ENCODE peak calls at places on chromosomes 16 and 17, in ten cellular contexts. N is vagina, L is thoracic aorta, I is PC-3, K is colonic mucosa, T is astrocyte of the cerebellum, F is GM12865, D is ovary, G is cardiac fibroblast, A is kidney epithelial cell. Y is an unnamed sample.

GRCh38 chr16:70737377-70738082 is 51.7 kb upstream of the MTSS2 start:
- DNase-seq in N (no peak), L (no peak), I (no peak), K (no peak), T (peak; percentile 94), F (peak; percentile 95), D (peak; percentile 71), G (peak; percentile 94), A (no peak), Y (peak; percentile 87)

GRCh38 chr16:14194706-14195105 is 123.6 kb downstream of the MRTFB start:
- DNase-seq in N (no peak), L (no peak), I (no peak), K (no peak), T (no peak), F (no peak), D (no peak), G (no peak), A (no peak), Y (no peak)

GRCh38 chr16:49620868-49621239 is 235.1 kb downstream of the ZNF423 start:
- DNase-seq in N (no peak), L (no peak), I (no peak), K (no peak), T (no peak), F (no peak), D (peak; percentile 63), G (peak; percentile 40), A (no peak), Y (no peak)

GRCh38 chr17:37111329-37111728 is 162.6 kb downstream of the AATF start:
- DNase-seq in N (no peak), L (no peak), I (no peak), K (no peak), T (no peak), F (no peak), D (no peak), G (no peak), A (no peak), Y (no peak)

GRCh38 chr16:57999971-58000705 is at the start of gene ZNF319:
- DNase-seq in N (no peak), L (no peak), I (no peak), K (no peak), T (no peak), F (no peak), D (peak; percentile 49), G (no peak), A (no peak), Y (peak; percentile 60)

GRCh38 chr16:57479422-57480126 is 6.7 kb downstream of the DOK4 start:
- DNase-seq in N (no peak), L (no peak), I (no peak), K (peak; percentile 91), T (no peak), F (no peak), D (peak; percentile 54), G (peak; percentile 81), A (no peak), Y (no peak)

GRCh38 chr17:7236808-7237207 is 2.4 kb downstream of the PHF23 start:
- DNase-seq in N (no peak), L (no peak), I (no peak), K (no peak), T (no peak), F (no peak), D (peak; percentile 28), G (no peak), A (no peak), Y (no peak)

GRCh38 chr16:8655184-8655717 is 19.2 kb upstream of the ABAT start:
- DNase-seq in N (no peak), L (no peak), I (no peak), K (peak; percentile 57), T (no peak), F (peak; percentile 81), D (no peak), G (peak; percentile 46), A (no peak), Y (peak; percentile 58)

GRCh38 chr17:67582632-67583230 is 135.0 kb upstream of the NOL11 start:
- DNase-seq in N (no peak), L (no peak), I (no peak), K (peak; percentile 43), T (no peak), F (no peak), D (peak; percentile 50), G (no peak), A (no peak), Y (no peak)

GRCh38 chr17:31499771-31500554 is 108.5 kb downstream of the RAB11FIP4 start:
- DNase-seq in N (no peak), L (no peak), I (peak; percentile 66), K (no peak), T (peak; percentile 9), F (no peak), D (peak; percentile 51), G (peak; percentile 40), A (peak; percentile 73), Y (no peak)

GRCh38 chr16:2429771-2430663 is 770 bp downstream of the CCNF start:
- DNase-seq in N (no peak), L (no peak), I (peak; percentile 45), K (peak; percentile 45), T (no peak), F (peak; percentile 58), D (no peak), G (peak; percentile 40), A (no peak), Y (peak; percentile 59)
- TF ChIP-seq CTCF in N (no peak), L (no peak), I (peak; percentile 29), K (no peak), T (peak; percentile 30), F (peak; percentile 29), D (no peak), G (no peak), A (peak; percentile 10), Y (peak; percentile 62)

GRCh38 chr16:30669026-30670000 is 11.1 kb downstream of the FBRS start:
- DNase-seq in N (no peak), L (no peak), I (no peak), K (no peak), T (no peak), F (no peak), D (peak; percentile 32), G (no peak), A (no peak), Y (no peak)

GRCh38 chr16:30667361-30667905 is 9.2 kb downstream of the FBRS start:
- DNase-seq in N (no peak), L (no peak), I (no peak), K (no peak), T (no peak), F (no peak), D (no peak), G (no peak), A (no peak), Y (no peak)

GRCh38 chr16:30668393-30668792 is 10.2 kb downstream of the FBRS start:
- DNase-seq in N (no peak), L (no peak), I (no peak), K (no peak), T (no peak), F (no peak), D (no peak), G (no peak), A (no peak), Y (no peak)

GRCh38 chr16:30666681-30667080 is 8.4 kb downstream of the FBRS start:
- DNase-seq in N (no peak), L (no peak), I (no peak), K (no peak), T (no peak), F (no peak), D (no peak), G (no peak), A (no peak), Y (no peak)

DNA sequence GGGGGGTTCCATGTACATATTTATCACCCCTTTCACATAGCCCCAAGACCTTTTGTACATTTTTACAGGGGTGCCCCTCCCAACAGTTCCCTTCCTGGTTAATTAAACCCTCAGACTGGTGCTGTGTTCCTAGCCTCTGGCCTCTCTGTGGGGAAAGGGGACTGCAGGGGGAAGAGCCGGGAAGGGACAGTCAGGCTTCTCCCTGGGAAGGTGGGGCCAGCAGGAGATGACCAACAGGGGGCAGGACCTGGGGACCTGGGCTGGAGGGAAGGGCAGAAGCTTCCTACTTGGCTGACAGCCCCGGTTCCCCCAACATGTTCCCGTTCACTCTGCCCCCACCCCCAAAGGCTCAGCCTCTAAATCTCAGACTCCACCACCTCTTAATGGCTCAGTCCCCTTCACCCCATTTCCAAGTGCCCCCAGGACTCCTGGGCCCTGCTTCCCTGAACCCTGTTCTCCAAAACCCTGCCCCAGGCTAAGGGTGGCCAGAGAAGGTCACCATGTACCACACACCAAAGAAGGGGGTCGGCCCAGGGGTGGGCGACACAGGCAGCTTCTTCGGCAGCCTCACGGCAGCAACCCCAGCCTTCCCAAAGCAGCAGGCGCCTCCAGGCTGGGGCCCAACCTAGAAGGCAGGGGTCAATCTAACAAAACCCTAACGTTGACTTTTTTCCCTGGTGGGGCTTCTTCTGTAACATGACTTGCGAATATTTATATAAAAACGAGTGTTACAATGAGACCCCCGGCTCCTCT is 12.0 kb downstream of the FBRS start:
- DNase-seq in N (no peak), L (no peak), I (no peak), K (no peak), T (no peak), F (no peak), D (no peak), G (no peak), A (no peak), Y (no peak)
- TF ChIP-seq CTCF in N (no peak), L (no peak), I (no peak), K (no peak), T (no peak), F (no peak), D (no peak), G (no peak), A (peak; percentile 14), Y (peak; percentile 9)

DNA sequence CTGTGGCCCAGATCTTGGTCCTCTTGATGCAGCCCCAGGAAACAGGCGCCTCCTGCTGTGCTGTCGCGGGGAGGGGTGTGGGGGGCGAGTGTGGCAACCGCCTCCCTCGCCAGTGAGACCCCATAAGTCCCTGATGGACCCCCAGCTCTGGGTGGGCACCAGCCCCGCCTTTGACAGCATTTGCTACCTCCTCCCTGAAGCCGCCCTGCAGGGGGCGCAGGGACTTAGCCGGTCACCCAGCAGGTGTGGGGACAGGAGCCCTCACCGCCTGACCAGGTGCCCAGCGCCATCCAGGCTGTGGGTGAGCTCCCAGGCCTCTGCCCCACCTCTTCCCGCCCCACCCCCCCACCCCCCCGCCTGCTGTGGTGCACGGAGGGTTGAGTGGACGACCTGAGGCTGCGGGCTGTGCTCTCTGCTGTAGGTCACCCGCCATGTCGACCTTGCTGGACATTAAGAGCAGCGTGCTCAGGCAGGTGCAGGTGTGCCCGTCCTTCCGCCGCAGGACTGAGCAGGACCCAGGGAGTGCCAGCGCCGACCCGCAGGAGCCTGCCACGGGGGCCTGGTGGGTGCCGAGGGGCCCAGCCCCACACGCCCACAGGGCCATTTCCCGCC is 4.8 kb downstream of the BAIAP3 start:
- DNase-seq in N (no peak), L (no peak), I (peak; percentile 51), K (peak; percentile 52), T (no peak), F (peak; percentile 50), D (no peak), G (no peak), A (no peak), Y (no peak)
- TF ChIP-seq CTCF in N (no peak), L (no peak), I (peak; percentile 54), K (peak; percentile 44), T (no peak), F (peak; percentile 55), D (no peak), G (peak; percentile 34), A (peak; percentile 40), Y (peak; percentile 80)

DNA sequence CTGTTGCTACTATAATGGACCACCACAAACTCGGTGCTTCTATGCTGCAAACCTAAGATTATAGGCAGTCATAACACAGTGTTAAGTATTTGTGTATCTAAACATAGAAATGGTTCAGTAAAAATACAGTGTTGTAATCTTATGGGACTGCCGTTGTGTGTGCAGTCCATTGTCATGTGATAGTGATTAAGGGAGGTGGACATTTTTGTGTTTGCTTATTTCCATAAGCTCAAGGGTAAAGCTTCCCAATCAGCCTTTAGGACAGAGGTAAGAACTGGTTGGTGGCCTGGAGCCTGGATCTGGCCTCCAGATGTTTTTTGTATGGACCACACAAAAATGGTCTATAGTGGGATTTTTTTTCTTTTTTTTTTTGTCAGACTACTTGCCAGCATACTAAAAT is 29.9 kb downstream of the WWOX start:
- DNase-seq in N (no peak), L (no peak), I (no peak), K (no peak), T (no peak), F (no peak), D (no peak), G (no peak), A (no peak), Y (no peak)
- TF ChIP-seq CTCF in N (no peak), L (no peak), I (no peak), K (no peak), T (no peak), F (no peak), D (no peak), G (no peak), A (no peak), Y (no peak)